ENCODE peak calls at places on chromosomes 6 and 20, in ten cellular contexts. L is omental fat pad, N is non-pigmented ciliary epithelial cell, M is AG09319, Y is NCI-H1092, X is NCI-H1105, A is activated B cell treated with CpG ODN at 0.5 μM for 24 hours, K is COR-L47, U is left lobe of liver, Q is lower lobe of right lung. I is an unnamed sample.

GRCh38 chr6:82959385-82959941 is 106.2 kb downstream of the UBE3D start:
- DNase-seq in A (no peak), Y (no peak), K (no peak), M (no peak), L (no peak), N (no peak), X (no peak), U (no peak), Q (no peak), I (no peak)

GRCh38 chr6:96898241-96898851 is 655 bp upstream of the NDUFAF4 start:
- DNase-seq in Q (no peak), X (no peak), M (no peak), K (no peak), N (peak; percentile 6), Y (no peak), A (no peak), L (no peak), U (no peak), I (no peak)

GRCh38 chr6:71349395-71349794 is 60.8 kb downstream of the OGFRL1 start:
- DNase-seq in M (no peak), U (no peak), X (peak; percentile 20), N (no peak), K (peak; percentile 24), A (no peak), Q (no peak), Y (no peak), L (no peak), I (no peak)

GRCh38 chr6:3398165-3398562 is 58.7 kb downstream of the SLC22A23 start:
- DNase-seq in N (no peak), M (no peak), Q (no peak), X (no peak), A (no peak), L (no peak), K (no peak), Y (no peak), U (peak; percentile 59), I (no peak)

GRCh38 chr20:3559637-3560036 is 88.8 kb downstream of the ATRN start:
- DNase-seq in X (no peak), Q (no peak), K (no peak), L (no peak), U (no peak), M (no peak), N (no peak), A (no peak), Y (no peak), I (no peak)

GRCh38 chr6:49551126-49551865 is 828 bp downstream of the C6orf141 start:
- DNase-seq in Q (no peak), U (no peak), L (no peak), X (no peak), N (no peak), K (no peak), A (no peak), M (no peak), Y (peak; percentile 1), I (no peak)

GRCh38 chr6:132907915-132908314 is 93.5 kb downstream of the RPS12 start:
- DNase-seq in A (no peak), Y (no peak), X (no peak), N (peak; percentile 71), U (no peak), K (no peak), L (no peak), Q (no peak), M (no peak), I (no peak)

GRCh38 chr20:25389858-25390537 is 637 bp downstream of the ABHD12 start:
- DNase-seq in A (peak; percentile 40), L (no peak), M (no peak), N (no peak), Y (no peak), Q (peak; percentile 63), U (peak; percentile 60), X (peak; percentile 53), K (peak; percentile 61), I (no peak)

GRCh38 chr6:145688493-145688905 is 46.8 kb downstream of the EPM2A start:
- DNase-seq in X (no peak), Y (no peak), L (no peak), Q (no peak), K (no peak), A (no peak), N (peak; percentile 37), U (no peak), M (peak; percentile 16), I (no peak)

GRCh38 chr6:43873806-43874714 is 104.0 kb downstream of the VEGFA start:
- DNase-seq in X (peak; percentile 12), L (no peak), A (no peak), U (no peak), Q (no peak), Y (peak; percentile 52), N (no peak), M (no peak), K (peak; percentile 86), I (no peak)

GRCh38 chr6:30600576-30600975 is 16.5 kb downstream of the PPP1R10 start:
- DNase-seq in M (no peak), L (no peak), Q (no peak), U (peak; percentile 60), K (no peak), N (no peak), A (no peak), Y (no peak), X (no peak), I (no peak)

GRCh38 chr6:156820089-156820798 is 43.1 kb downstream of the ARID1B start:
- DNase-seq in Y (no peak), A (no peak), N (no peak), M (no peak), U (no peak), K (no peak), X (no peak), Q (no peak), L (no peak), I (no peak)

GRCh38 chr20:3172126-3172932 is 1.0 kb downstream of the LZTS3 start:
- DNase-seq in L (no peak), M (no peak), Q (no peak), N (no peak), Y (no peak), K (no peak), X (no peak), A (no peak), U (no peak), I (no peak)

GRCh38 chr6:26366504-26366903 is 1.5 kb downstream of the BTN3A2 start:
- DNase-seq in Y (no peak), K (no peak), L (no peak), N (no peak), M (no peak), Q (no peak), X (no peak), U (no peak), A (no peak), I (no peak)

GRCh38 chr20:11130554-11131166 is 456.9 kb upstream of the JAG1 start:
- DNase-seq in L (no peak), A (no peak), X (no peak), K (no peak), N (no peak), Q (no peak), Y (no peak), M (no peak), U (no peak), I (no peak)

GRCh38 chr6:84317463-84317862 is 90.0 kb upstream of the CEP162 start:
- DNase-seq in Y (no peak), M (no peak), Q (no peak), N (no peak), X (no peak), L (no peak), K (no peak), U (no peak), A (no peak), I (no peak)